ENCODE peak calls at places on chromosomes 3 and 15, in five cellular contexts. T, A, N, C and E are unnamed samples.

GRCh38 chr15:53549697-53550315 is 209.7 kb downstream of the WDR72 start:
- DNase-seq in T (peak; percentile 7), A (no peak), N (no peak), C (no peak), E (no peak)

GRCh38 chr15:100721758-100722550 is 119.6 kb downstream of the ASB7 start:
- DNase-seq in T (peak; percentile 89), A (peak; percentile 99), N (peak; percentile 100), C (no peak), E (peak; percentile 2)

GRCh38 chr15:33029247-33029646 is 165.3 kb downstream of the FMN1 start:
- DNase-seq in T (no peak), A (no peak), N (no peak), C (no peak), E (no peak)

GRCh38 chr3:133211449-133211848 is 173.3 kb downstream of the TMEM108 start:
- DNase-seq in T (no peak), A (peak; percentile 31), N (peak; percentile 17), C (no peak), E (peak; percentile 36)

GRCh38 chr3:6281662-6282061 is 579.3 kb upstream of the GRM7 start:
- DNase-seq in T (no peak), A (no peak), N (no peak), C (no peak), E (no peak)

GRCh38 chr3:124772081-124772831 is 42.0 kb downstream of the UMPS start:
- DNase-seq in T (peak; percentile 43), A (peak; percentile 64), N (peak; percentile 74), C (no peak), E (no peak)

GRCh38 chr3:175410251-175410650 is 551.1 kb downstream of the NAALADL2 start:
- DNase-seq in T (no peak), A (peak; percentile 46), N (no peak), C (no peak), E (no peak)

GRCh38 chr3:54817628-54818027 is 110.2 kb downstream of the LRTM1 start:
- DNase-seq in T (no peak), A (no peak), N (no peak), C (no peak), E (no peak)

GRCh38 chr3:12903000-12903800 is 61.8 kb upstream of the RPL32 start:
- DNase-seq in T (no peak), A (no peak), N (no peak), C (no peak), E (no peak)

GRCh38 chr3:141441381-141442365 is 45.2 kb upstream of the RASA2 start:
- DNase-seq in T (peak; percentile 81), A (peak; percentile 86), N (peak; percentile 81), C (peak; percentile 76), E (peak; percentile 78)

GRCh38 chr3:44862221-44862637 is 517 bp downstream of the TMEM42 start:
- DNase-seq in T (no peak), A (peak; percentile 42), N (peak; percentile 46), C (no peak), E (peak; percentile 53)

GRCh38 chr3:107612581-107613182 is 89.9 kb downstream of the BBX start:
- DNase-seq in T (no peak), A (no peak), N (no peak), C (no peak), E (no peak)

GRCh38 chr15:39140060-39140604 is 440.7 kb upstream of the THBS1 start:
- DNase-seq in T (peak; percentile 62), A (peak; percentile 93), N (peak; percentile 96), C (peak; percentile 41), E (no peak)

GRCh38 chr3:142282503-142282902 is 57.1 kb upstream of the GK5 start:
- DNase-seq in T (no peak), A (no peak), N (no peak), C (no peak), E (no peak)

GRCh38 chr3:32249184-32249782 is 10.8 kb downstream of the CMTM8 start:
- DNase-seq in T (no peak), A (peak; percentile 92), N (peak; percentile 93), C (no peak), E (no peak)

GRCh38 chr15:67146875-67147381 is 81.5 kb downstream of the SMAD3 start:
- DNase-seq in T (peak; percentile 79), A (peak; percentile 92), N (peak; percentile 97), C (no peak), E (no peak)

GRCh38 chr15:87873501-87873900 is 383.0 kb downstream of the NTRK3 start:
- DNase-seq in T (no peak), A (no peak), N (peak; percentile 58), C (no peak), E (no peak)

GRCh38 chr15:99432271-99433025 is 133.3 kb upstream of the MEF2A start:
- DNase-seq in T (no peak), A (no peak), N (no peak), C (no peak), E (no peak)

GRCh38 chr15:58489693-58490404 is 58.1 kb downstream of the LIPC start:
- DNase-seq in T (no peak), A (no peak), N (no peak), C (no peak), E (no peak)

GRCh38 chr3:195407511-195408409 is 35.1 kb downstream of the ACAP2 start:
- DNase-seq in T (no peak), A (no peak), N (no peak), C (no peak), E (no peak)

GRCh38 chr3:127194601-127195187 is 1.8 kb downstream of the PRR23E start:
- DNase-seq in T (no peak), A (no peak), N (no peak), C (no peak), E (peak; percentile 15)

GRCh38 chr3:12444582-12445468 is 39.5 kb upstream of the TSEN2 start:
- DNase-seq in T (peak; percentile 84), A (peak; percentile 65), N (no peak), C (no peak), E (no peak)

GRCh38 chr3:10283638-10284037 is 9.1 kb downstream of the GHRL start:
- DNase-seq in T (no peak), A (no peak), N (no peak), C (no peak), E (no peak)

GRCh38 chr3:156535162-156535627 is 19.7 kb downstream of the SSR3 start:
- DNase-seq in T (peak; percentile 93), A (peak; percentile 100), N (peak; percentile 99), C (no peak), E (no peak)

GRCh38 chr3:171185359-171185758 is 158.8 kb upstream of the SLC2A2 start:
- DNase-seq in T (no peak), A (no peak), N (no peak), C (no peak), E (no peak)

GRCh38 chr3:177338697-177339219 is 141.5 kb upstream of the TBL1XR1 start:
- DNase-seq in T (peak; percentile 62), A (no peak), N (peak; percentile 85), C (no peak), E (no peak)

GRCh38 chr3:41710646-41711388 is 251.1 kb downstream of the ULK4 start:
- DNase-seq in T (no peak), A (peak; percentile 92), N (peak; percentile 66), C (no peak), E (no peak)

DNA sequence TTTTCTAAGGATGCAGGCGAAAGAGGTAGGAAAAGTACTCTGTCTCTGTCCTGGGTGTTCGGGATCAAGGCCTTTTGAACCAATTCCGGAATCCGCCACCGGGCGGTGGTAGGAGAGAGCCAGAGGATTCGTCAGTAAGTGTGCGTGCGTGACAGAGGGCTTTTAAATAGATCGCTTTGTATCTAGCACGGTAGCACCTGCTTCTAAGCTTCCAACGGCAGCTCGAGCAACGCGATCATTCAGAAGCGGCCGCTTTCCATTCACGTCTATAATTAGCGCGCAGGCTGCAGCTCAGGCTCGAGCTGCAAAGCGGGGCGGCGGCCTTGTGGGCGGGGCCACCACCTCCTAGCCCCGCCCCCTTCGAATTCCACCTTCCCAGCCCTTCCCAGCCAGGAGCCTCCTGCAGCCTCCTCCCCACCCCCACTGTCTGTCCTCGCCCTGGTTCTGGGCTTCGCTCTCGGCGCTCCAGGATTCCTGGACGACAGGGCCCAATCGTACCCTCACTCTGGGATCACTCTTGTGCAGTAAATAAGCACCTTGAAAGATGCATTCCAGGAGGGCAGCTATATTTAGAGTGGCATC is 224.3 kb upstream of the TPRG1 start:
- DNase-seq in T (peak; percentile 93), A (peak; percentile 93), N (peak; percentile 87), C (peak; percentile 70), E (no peak)
- TF ChIP-seq CTCF in T (peak; percentile 44), A (peak; percentile 36), N (peak; percentile 36), C (peak; percentile 30), E (no peak)

GRCh38 chr15:37698679-37699078 is 235.8 kb upstream of the TMCO5A start:
- DNase-seq in T (no peak), A (no peak), N (peak; percentile 7), C (no peak), E (no peak)
- TF ChIP-seq CTCF in T (no peak), A (no peak), N (no peak), C (no peak), E (no peak)

GRCh38 chr15:31345606-31346366 is 19.2 kb downstream of the KLF13 start:
- DNase-seq in T (no peak), A (no peak), N (no peak), C (no peak), E (peak; percentile 61)

GRCh38 chr15:31347067-31347975 is 20.7 kb downstream of the KLF13 start:
- DNase-seq in T (no peak), A (no peak), N (no peak), C (no peak), E (no peak)

GRCh38 chr15:31349233-31350141 is 22.9 kb downstream of the KLF13 start:
- DNase-seq in T (no peak), A (no peak), N (no peak), C (no peak), E (no peak)

GRCh38 chr15:31346367-31347066 is 19.9 kb downstream of the KLF13 start:
- DNase-seq in T (no peak), A (no peak), N (no peak), C (no peak), E (peak; percentile 80)

DNA sequence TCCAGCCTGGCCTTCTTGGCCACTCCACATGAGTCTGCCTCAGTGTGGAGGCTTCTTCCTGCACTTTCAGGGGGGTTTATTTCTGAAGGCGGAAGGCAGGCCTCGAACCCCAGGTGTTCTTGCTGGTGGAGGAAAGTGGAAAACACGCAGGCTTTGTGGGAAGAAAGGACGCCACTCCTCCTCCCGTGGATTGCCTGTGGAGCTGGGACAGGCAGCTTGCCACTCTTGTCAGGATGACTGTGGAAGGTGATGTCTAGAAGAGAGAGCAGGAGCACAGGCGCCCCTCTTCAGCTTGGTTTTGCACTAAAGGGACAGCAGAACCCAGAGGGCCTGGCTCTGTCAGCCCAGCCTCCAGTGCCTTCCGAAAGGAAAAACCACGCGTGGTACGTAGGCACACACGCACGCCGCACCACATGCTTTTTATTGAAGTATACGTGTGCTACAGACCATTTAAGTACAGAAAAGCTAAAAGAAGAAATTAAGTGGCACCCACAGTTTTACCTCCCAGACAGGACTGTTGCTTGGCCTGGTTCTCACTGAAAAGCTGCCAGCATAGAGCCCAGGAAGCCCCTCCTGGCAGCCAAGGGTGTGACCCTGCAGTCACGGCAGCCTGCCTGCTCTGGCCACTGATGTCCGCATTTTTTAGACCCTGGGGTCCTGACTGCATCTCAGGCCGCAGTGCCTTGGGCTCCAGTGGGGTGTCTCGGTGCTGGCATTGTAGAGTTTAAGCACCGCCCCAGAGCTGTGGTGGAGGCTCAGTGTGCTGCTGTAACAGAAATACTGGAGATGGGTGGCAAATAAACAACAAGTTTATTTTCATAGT is 21.6 kb downstream of the KLF13 start:
- DNase-seq in T (no peak), A (no peak), N (no peak), C (no peak), E (no peak)
- TF ChIP-seq CTCF in T (no peak), A (no peak), N (no peak), C (no peak), E (no peak)

GRCh38 chr15:49046113-49046883 is at the start of gene SECISBP2L:
- DNase-seq in T (peak; percentile 96), A (peak; percentile 95), N (peak; percentile 96), C (peak; percentile 94), E (peak; percentile 95)
- TF ChIP-seq CTCF in T (peak; percentile 46), A (peak; percentile 34), N (peak; percentile 21), C (no peak), E (peak; percentile 79)